ENCODE peak calls at places on chromosome X, in nine cellular contexts. S, X, Y, J, Q, I, H, N and L are unnamed samples.
A peak's percentile ranks its signal among the peaks of the same experiment; 100 is the strongest.

GRCh38 chrX:50814701-50815476 is 895 bp upstream of the SHROOM4 start:
- DNase-seq in Y (no peak), J (no peak), H (no peak), X (no peak), Q (no peak), N (no peak), I (no peak), S (no peak), L (no peak)

GRCh38 chrX:108511721-108512120 is 72.1 kb downstream of the COL4A5 start:
- DNase-seq in X (no peak), J (no peak), N (no peak), H (no peak), Y (no peak), I (no peak), Q (no peak), S (no peak), L (no peak)

GRCh38 chrX:71174795-71175194 is 30.2 kb downstream of the NLGN3 start:
- DNase-seq in S (no peak), Q (no peak), X (no peak), N (no peak), I (no peak), H (no peak), J (no peak), Y (no peak), L (no peak)

GRCh38 chrX:27883468-27884092 is 75.8 kb downstream of the MAGEB10 start:
- DNase-seq in X (no peak), Y (no peak), H (peak; percentile 43), S (no peak), Q (no peak), N (no peak), J (no peak), I (no peak), L (no peak)

GRCh38 chrX:106436695-106437094 is 175.1 kb upstream of the RADX start:
- DNase-seq in J (no peak), Q (no peak), I (no peak), Y (no peak), H (no peak), N (no peak), S (no peak), X (no peak), L (no peak)

GRCh38 chrX:56994375-56995270 is 718 bp downstream of the SPIN3 start:
- DNase-seq in Q (no peak), H (no peak), Y (peak; percentile 18), X (no peak), S (no peak), N (no peak), J (no peak), I (no peak), L (peak; percentile 54)

GRCh38 chrX:19920945-19921344 is 33.5 kb upstream of the SH3KBP1 start:
- DNase-seq in I (no peak), N (no peak), Y (no peak), S (no peak), X (no peak), Q (no peak), J (no peak), H (no peak), L (no peak)

GRCh38 chrX:41616935-41617334 is 71.8 kb upstream of the GPR34 start:
- DNase-seq in J (no peak), Q (no peak), H (peak; percentile 25), X (peak; percentile 12), S (no peak), N (no peak), I (no peak), Y (peak; percentile 11), L (no peak)

GRCh38 chrX:138928737-138929459 is 217.4 kb upstream of the FGF13 start:
- DNase-seq in X (no peak), S (no peak), Q (no peak), N (no peak), J (no peak), H (no peak), Y (no peak), I (no peak), L (no peak)

GRCh38 chrX:151984328-151984727 is 9.9 kb upstream of the GABRE start:
- DNase-seq in Y (no peak), I (no peak), X (peak; percentile 50), N (no peak), J (no peak), Q (no peak), H (no peak), S (no peak), L (no peak)

GRCh38 chrX:51484616-51485015 is 11.8 kb downstream of the NUDT11 start:
- DNase-seq in S (no peak), I (no peak), N (no peak), J (no peak), Y (no peak), X (no peak), H (no peak), Q (no peak), L (no peak)

GRCh38 chrX:85611926-85612325 is 232.5 kb upstream of the POF1B start:
- DNase-seq in J (no peak), N (no peak), Q (no peak), I (no peak), H (peak; percentile 13), S (no peak), Y (peak; percentile 2), X (no peak), L (no peak)
- H3K4me1 ChIP-seq in J (no peaks in the 10 kb centered on the region), N (no peaks in the 10 kb centered on the region), Q (no peaks in the 10 kb centered on the region), I (no peaks in the 10 kb centered on the region), H (no peaks in the 10 kb centered on the region), S (no peaks in the 10 kb centered on the region), Y (no peaks in the 10 kb centered on the region), X (no peaks in the 10 kb centered on the region), L (no peaks in the 10 kb centered on the region)

DNA sequence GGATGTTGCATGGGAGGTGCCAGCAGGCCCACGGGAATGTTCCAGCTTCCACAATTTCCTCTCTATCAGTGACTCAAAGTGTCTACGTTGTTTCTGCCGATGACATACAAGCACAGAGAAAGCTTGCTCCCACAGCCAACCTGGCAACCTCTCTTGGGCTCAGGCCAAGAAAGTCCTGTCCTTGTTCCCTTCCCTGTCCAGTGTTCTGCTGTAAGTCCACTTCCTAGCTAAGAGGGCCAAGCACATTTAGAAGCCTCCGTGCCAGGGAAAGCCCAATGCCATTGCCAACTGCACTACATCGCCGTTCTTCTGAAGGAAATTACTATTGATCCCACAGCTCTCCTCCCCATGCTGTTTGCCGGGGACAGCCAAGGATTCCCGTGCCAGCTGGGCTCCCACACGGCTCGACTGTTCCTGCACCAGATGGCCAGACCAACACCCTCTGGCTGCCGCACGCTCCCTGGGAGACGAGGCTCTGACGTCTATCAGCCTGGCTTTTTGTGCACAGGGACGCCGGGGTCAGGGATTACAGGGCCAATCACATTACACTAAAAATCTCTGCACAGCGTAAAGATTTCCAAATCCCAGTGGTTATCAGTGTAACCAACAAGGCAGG is 284.0 kb downstream of the BCOR start:
- DNase-seq in J (peak; percentile 40), S (peak; percentile 84), Y (peak; percentile 71), Q (no peak), H (no peak), X (no peak), I (no peak), N (peak; percentile 69), L (peak; percentile 83)
- TF ChIP-seq POLR2AphosphoS5 in J (peak; percentile 28), S (no peak), Y (no peak), Q (peak; percentile 25), H (no peak), X (no peak), I (no peak), N (peak; percentile 32), L (peak; percentile 78)

DNA sequence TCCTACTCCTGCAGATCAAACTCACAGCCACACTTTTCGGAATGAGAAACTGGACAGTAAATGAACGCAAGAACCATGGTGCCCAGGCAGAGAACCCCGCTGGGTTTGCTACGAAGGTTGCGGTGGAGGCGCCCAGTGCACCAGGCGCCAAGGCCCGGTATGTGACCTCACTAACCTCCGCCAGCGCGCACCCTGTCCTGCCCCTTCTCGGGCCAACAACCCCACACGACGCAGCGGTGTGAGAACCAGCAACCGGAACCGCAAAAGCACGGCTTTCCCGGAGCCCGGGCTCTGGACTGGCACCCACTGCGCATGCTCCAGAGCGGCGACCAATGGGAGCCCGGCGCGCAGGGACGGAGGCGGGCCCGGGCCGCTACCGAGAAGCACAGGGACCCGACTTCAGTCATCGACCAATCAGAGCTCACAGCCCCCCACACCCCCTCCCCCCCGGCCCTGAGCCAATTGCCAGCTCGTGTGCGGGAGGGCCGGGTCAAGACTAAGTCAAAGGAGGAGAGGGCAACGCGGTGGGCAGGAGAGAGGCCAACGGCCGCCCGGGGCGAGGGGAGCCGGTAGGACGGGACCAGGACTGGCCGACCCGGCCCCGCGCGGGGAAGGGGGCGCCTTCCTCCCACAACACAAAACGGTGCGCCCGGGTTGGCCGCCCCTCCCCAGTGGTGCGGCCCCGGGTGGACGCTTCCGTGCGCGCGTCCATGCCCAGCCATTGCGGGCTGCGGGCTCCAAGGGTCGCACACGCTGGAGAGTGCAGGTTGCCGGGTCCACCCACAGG is 7.3 kb upstream of the WAS start:
- DNase-seq in Y (peak; percentile 96), Q (peak; percentile 90), N (peak; percentile 91), H (peak; percentile 86), J (peak; percentile 91), I (peak; percentile 53), S (peak; percentile 95), X (peak; percentile 84), L (peak; percentile 94)
- TF ChIP-seq CTCF in Y (no peak), Q (no peak), N (no peak), H (no peak), J (no peak), I (no peak), S (no peak), X (no peak), L (no peak)

GRCh38 chrX:65677954-65678469 is 10.6 kb downstream of the MSN start:
- DNase-seq in J (no peak), H (no peak), Q (peak; percentile 36), X (no peak), S (peak; percentile 66), I (peak; percentile 26), N (no peak), Y (no peak), L (no peak)

GRCh38 chrX:65671286-65671685 is 3.8 kb downstream of the MSN start:
- DNase-seq in S (no peak), Q (peak; percentile 58), J (no peak), Y (no peak), I (no peak), H (no peak), X (no peak), N (no peak), L (no peak)

GRCh38 chrX:65674351-65674893 is 7.0 kb downstream of the MSN start:
- DNase-seq in Y (no peak), S (no peak), J (no peak), Q (no peak), X (no peak), H (no peak), N (no peak), I (no peak), L (no peak)

GRCh38 chrX:65671966-65672365 is 4.5 kb downstream of the MSN start:
- DNase-seq in Q (no peak), S (no peak), Y (no peak), J (no peak), N (no peak), I (no peak), X (no peak), H (no peak), L (no peak)

DNA sequence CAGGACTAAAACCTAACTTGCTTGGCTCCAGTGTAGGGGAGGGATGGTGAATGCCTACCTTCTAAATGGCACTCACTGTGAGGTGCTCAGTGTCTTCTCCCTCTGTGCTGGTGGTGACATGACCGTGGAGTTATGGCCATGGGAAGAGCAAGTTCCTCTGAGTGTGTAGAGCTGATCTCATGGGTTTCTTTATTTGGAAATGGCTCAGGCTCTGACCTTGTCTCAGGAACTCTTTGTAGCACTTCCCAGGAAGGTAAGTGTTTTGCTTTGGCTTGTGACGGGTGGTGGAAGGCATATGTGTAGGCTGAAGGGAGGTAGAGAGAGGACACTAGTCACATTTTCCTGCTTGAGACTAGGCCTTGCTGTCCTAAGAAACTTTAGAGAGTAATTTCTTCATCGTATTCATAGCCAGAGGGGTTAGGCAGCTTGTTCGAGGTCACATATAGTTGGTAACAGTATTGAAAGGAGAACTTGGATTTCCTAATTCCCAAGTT is 6.5 kb downstream of the MSN start:
- DNase-seq in S (no peak), I (no peak), J (no peak), Q (no peak), Y (no peak), X (no peak), N (no peak), H (no peak), L (no peak)
- H3K4me1 ChIP-seq in S (peaks cover 35% of the 10 kb centered on the region), I (peaks cover 56% of the 10 kb centered on the region), J (no peaks in the 10 kb centered on the region), Q (peaks cover 56% of the 10 kb centered on the region), Y (no peaks in the 10 kb centered on the region), X (no peaks in the 10 kb centered on the region), N (peaks cover 38% of the 10 kb centered on the region), H (peaks cover 8% of the 10 kb centered on the region), L (peaks cover 88% of the 10 kb centered on the region)